ENCODE peak calls at places on chromosome X, in five cellular contexts. One of them, this sample, is unnamed.

GRCh38 chrX:74383611-74384010 is 37.7 kb upstream of the SLC16A2 start:
- DNase-seq in IMR-90: peak
- DNase-seq in suprapubic skin: no peak
- DNase-seq in body of pancreas: peak
- DNase-seq in sigmoid colon: no peak
- DNase-seq in this sample: no peak

GRCh38 chrX:156000361-156000926 is 2.9 kb downstream of the IL9R start:
- DNase-seq in IMR-90: no peak
- DNase-seq in suprapubic skin: no peak
- DNase-seq in body of pancreas: no peak
- DNase-seq in sigmoid colon: no peak
- DNase-seq in this sample: no peak

GRCh38 chrX:111507931-111508330 is 3.5 kb upstream of the SERTM2 start:
- DNase-seq in IMR-90: peak
- DNase-seq in suprapubic skin: no peak
- DNase-seq in body of pancreas: no peak
- DNase-seq in sigmoid colon: no peak
- DNase-seq in this sample: no peak

GRCh38 chrX:44952329-44953027 is 79.5 kb downstream of the KDM6A start:
- DNase-seq in IMR-90: no peak
- DNase-seq in suprapubic skin: no peak
- DNase-seq in body of pancreas: no peak
- DNase-seq in sigmoid colon: no peak
- DNase-seq in this sample: no peak

GRCh38 chrX:148535639-148536038 is 35.2 kb downstream of the AFF2 start:
- DNase-seq in IMR-90: no peak
- DNase-seq in suprapubic skin: no peak
- DNase-seq in body of pancreas: no peak
- DNase-seq in sigmoid colon: no peak
- DNase-seq in this sample: no peak

GRCh38 chrX:131226591-131226990 is 62.5 kb downstream of the IGSF1 start:
- DNase-seq in IMR-90: no peak
- DNase-seq in suprapubic skin: no peak
- DNase-seq in body of pancreas: no peak
- DNase-seq in sigmoid colon: no peak
- DNase-seq in this sample: no peak

GRCh38 chrX:80808854-80809493 is 703 bp downstream of the BRWD3 start:
- DNase-seq in IMR-90: no peak
- DNase-seq in suprapubic skin: peak
- DNase-seq in body of pancreas: peak
- DNase-seq in sigmoid colon: peak
- DNase-seq in this sample: no peak

GRCh38 chrX:27186671-27187070 is 276.5 kb downstream of the PPP4R3C start:
- DNase-seq in IMR-90: peak
- DNase-seq in suprapubic skin: no peak
- DNase-seq in body of pancreas: peak
- DNase-seq in sigmoid colon: no peak
- DNase-seq in this sample: no peak

GRCh38 chrX:9227276-9227675 is 193.3 kb upstream of the FAM9B start:
- DNase-seq in IMR-90: peak
- DNase-seq in suprapubic skin: no peak
- DNase-seq in body of pancreas: no peak
- DNase-seq in sigmoid colon: no peak
- DNase-seq in this sample: no peak

GRCh38 chrX:74420194-74421035 is 878 bp upstream of the SLC16A2 start:
- DNase-seq in IMR-90: peak
- DNase-seq in suprapubic skin: peak
- DNase-seq in body of pancreas: peak
- DNase-seq in sigmoid colon: peak
- DNase-seq in this sample: peak

GRCh38 chrX:44935640-44936039 is 62.7 kb downstream of the KDM6A start:
- DNase-seq in IMR-90: no peak
- DNase-seq in suprapubic skin: no peak
- DNase-seq in body of pancreas: no peak
- DNase-seq in sigmoid colon: no peak
- DNase-seq in this sample: no peak

GRCh38 chrX:49204709-49205108 is 4.7 kb upstream of the SYP start:
- DNase-seq in IMR-90: no peak
- DNase-seq in suprapubic skin: no peak
- DNase-seq in body of pancreas: no peak
- DNase-seq in sigmoid colon: no peak
- DNase-seq in this sample: no peak

GRCh38 chrX:22220941-22221340 is 51.8 kb upstream of the CBLL2 start:
- DNase-seq in IMR-90: peak
- DNase-seq in suprapubic skin: no peak
- DNase-seq in body of pancreas: no peak
- DNase-seq in sigmoid colon: no peak
- DNase-seq in this sample: no peak

GRCh38 chrX:136577562-136577961 is 45.5 kb downstream of the VGLL1 start:
- DNase-seq in IMR-90: peak
- DNase-seq in suprapubic skin: no peak
- DNase-seq in body of pancreas: peak
- DNase-seq in sigmoid colon: peak
- DNase-seq in this sample: peak

GRCh38 chrX:110182362-110182761 is 135.5 kb downstream of the AMMECR1 start:
- DNase-seq in IMR-90: peak
- DNase-seq in suprapubic skin: no peak
- DNase-seq in body of pancreas: no peak
- DNase-seq in sigmoid colon: no peak
- DNase-seq in this sample: no peak

GRCh38 chrX:107654778-107655761 is 26.8 kb downstream of the PRPS1 start:
- DNase-seq in IMR-90: peak
- DNase-seq in suprapubic skin: peak
- DNase-seq in body of pancreas: peak
- DNase-seq in sigmoid colon: peak
- DNase-seq in this sample: peak

GRCh38 chrX:152903589-152903988 is 5.7 kb downstream of the ZNF185 start:
- DNase-seq in IMR-90: no peak
- DNase-seq in suprapubic skin: no peak
- DNase-seq in body of pancreas: no peak
- DNase-seq in sigmoid colon: no peak
- DNase-seq in this sample: no peak

GRCh38 chrX:152908486-152908885 is 10.6 kb downstream of the ZNF185 start:
- DNase-seq in IMR-90: no peak
- DNase-seq in suprapubic skin: no peak
- DNase-seq in body of pancreas: no peak
- DNase-seq in sigmoid colon: no peak
- DNase-seq in this sample: no peak

GRCh38 chrX:152904151-152905080 is 6.5 kb downstream of the ZNF185 start:
- DNase-seq in IMR-90: peak
- DNase-seq in suprapubic skin: no peak
- DNase-seq in body of pancreas: peak
- DNase-seq in sigmoid colon: no peak
- DNase-seq in this sample: peak

GRCh38 chrX:152905081-152905420 is 7.2 kb downstream of the ZNF185 start:
- DNase-seq in IMR-90: no peak
- DNase-seq in suprapubic skin: no peak
- DNase-seq in body of pancreas: no peak
- DNase-seq in sigmoid colon: no peak
- DNase-seq in this sample: no peak

GRCh38 chrX:152907084-152907651 is 9.3 kb downstream of the ZNF185 start:
- DNase-seq in IMR-90: peak
- DNase-seq in suprapubic skin: no peak
- DNase-seq in body of pancreas: no peak
- DNase-seq in sigmoid colon: no peak
- DNase-seq in this sample: no peak
- H3K4me3 ChIP-seq in IMR-90: peak
- H3K4me3 ChIP-seq in suprapubic skin: no peak
- H3K4me3 ChIP-seq in body of pancreas: no peak
- H3K4me3 ChIP-seq in sigmoid colon: no peak
- H3K4me3 ChIP-seq in this sample: no peak

GRCh38 chrX:120468825-120469525 is at the start of gene LAMP2:
- DNase-seq in IMR-90: peak
- DNase-seq in suprapubic skin: peak
- DNase-seq in body of pancreas: peak
- DNase-seq in sigmoid colon: peak
- DNase-seq in this sample: peak
- TF ChIP-seq POLR2A in IMR-90: peak
- TF ChIP-seq POLR2A in suprapubic skin: peak
- TF ChIP-seq POLR2A in body of pancreas: peak
- TF ChIP-seq POLR2A in sigmoid colon: peak
- TF ChIP-seq POLR2A in this sample: peak

GRCh38 chrX:154333837-154334271 is 38.3 kb downstream of the TKTL1 start:
- DNase-seq in IMR-90: no peak
- DNase-seq in suprapubic skin: no peak
- DNase-seq in body of pancreas: no peak
- DNase-seq in sigmoid colon: no peak
- DNase-seq in this sample: no peak
- H3K4me3 ChIP-seq in IMR-90: no peak
- H3K4me3 ChIP-seq in suprapubic skin: no peak
- H3K4me3 ChIP-seq in body of pancreas: no peak
- H3K4me3 ChIP-seq in sigmoid colon: no peak
- H3K4me3 ChIP-seq in this sample: no peak

GRCh38 chrX:54044126-54044876 is at the start of gene PHF8:
- DNase-seq in IMR-90: peak
- DNase-seq in suprapubic skin: peak
- DNase-seq in body of pancreas: peak
- DNase-seq in sigmoid colon: peak
- DNase-seq in this sample: peak
- TF ChIP-seq POLR2A in IMR-90: peak
- TF ChIP-seq POLR2A in suprapubic skin: peak
- TF ChIP-seq POLR2A in body of pancreas: peak
- TF ChIP-seq POLR2A in sigmoid colon: peak
- TF ChIP-seq POLR2A in this sample: no peak

GRCh38 chrX:330726-331144 is 12.1 kb upstream of the GTPBP6 start:
- DNase-seq in IMR-90: no peak
- DNase-seq in suprapubic skin: peak
- DNase-seq in body of pancreas: no peak
- DNase-seq in sigmoid colon: peak
- DNase-seq in this sample: no peak

GRCh38 chrX:332916-333610 is 14.5 kb upstream of the GTPBP6 start:
- DNase-seq in IMR-90: no peak
- DNase-seq in suprapubic skin: no peak
- DNase-seq in body of pancreas: no peak
- DNase-seq in sigmoid colon: peak
- DNase-seq in this sample: no peak

GRCh38 chrX:332496-332860 is 13.9 kb upstream of the GTPBP6 start:
- DNase-seq in IMR-90: no peak
- DNase-seq in suprapubic skin: no peak
- DNase-seq in body of pancreas: no peak
- DNase-seq in sigmoid colon: peak
- DNase-seq in this sample: no peak

GRCh38 chrX:331772-332495 is 13.3 kb upstream of the GTPBP6 start:
- DNase-seq in IMR-90: no peak
- DNase-seq in suprapubic skin: no peak
- DNase-seq in body of pancreas: no peak
- DNase-seq in sigmoid colon: no peak
- DNase-seq in this sample: no peak

DNA sequence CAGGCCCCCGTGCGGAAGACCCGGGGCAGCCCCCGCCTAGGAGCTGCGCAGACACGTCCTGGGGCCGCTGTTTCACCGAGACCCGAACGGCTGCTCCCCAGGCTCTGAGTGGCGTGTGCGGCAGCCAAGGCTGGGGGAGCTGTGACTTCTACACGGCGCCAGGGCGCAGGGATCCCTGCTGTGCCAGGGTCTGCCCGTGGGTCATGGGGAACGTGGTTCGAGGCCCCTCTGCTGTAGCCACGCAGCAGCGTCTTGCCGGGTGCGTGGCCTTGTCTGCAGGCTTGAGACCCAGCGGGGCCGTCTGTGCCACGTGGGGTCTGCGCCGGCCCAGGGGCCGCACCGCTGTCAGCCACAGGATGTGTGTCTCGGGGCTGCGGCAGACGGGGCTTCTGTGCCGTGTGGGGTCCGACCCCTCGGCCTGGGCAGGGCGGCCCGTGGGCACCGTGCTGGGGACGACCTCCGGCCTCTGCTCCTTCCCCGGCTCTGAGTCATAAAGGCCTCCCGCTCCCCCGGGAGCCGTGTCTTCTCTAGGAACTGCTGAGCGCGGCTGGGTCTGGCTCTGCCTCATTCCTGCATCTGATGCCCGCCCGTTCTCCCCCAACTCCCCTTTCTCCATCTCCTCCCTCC is 12.7 kb upstream of the GTPBP6 start:
- DNase-seq in IMR-90: peak
- DNase-seq in suprapubic skin: no peak
- DNase-seq in body of pancreas: no peak
- DNase-seq in sigmoid colon: peak
- DNase-seq in this sample: no peak
- H3K4me3 ChIP-seq in IMR-90: no peak
- H3K4me3 ChIP-seq in suprapubic skin: peak
- H3K4me3 ChIP-seq in body of pancreas: no peak
- H3K4me3 ChIP-seq in sigmoid colon: no peak
- H3K4me3 ChIP-seq in this sample: no peak

GRCh38 chrX:40172169-40172979 is 74.6 kb upstream of the BCOR start:
- DNase-seq in IMR-90: peak
- DNase-seq in suprapubic skin: no peak
- DNase-seq in body of pancreas: peak
- DNase-seq in sigmoid colon: peak
- DNase-seq in this sample: peak

GRCh38 chrX:40170830-40171512 is 73.2 kb upstream of the BCOR start:
- DNase-seq in IMR-90: no peak
- DNase-seq in suprapubic skin: no peak
- DNase-seq in body of pancreas: no peak
- DNase-seq in sigmoid colon: no peak
- DNase-seq in this sample: no peak

GRCh38 chrX:40172980-40173661 is 75.4 kb upstream of the BCOR start:
- DNase-seq in IMR-90: no peak
- DNase-seq in suprapubic skin: no peak
- DNase-seq in body of pancreas: no peak
- DNase-seq in sigmoid colon: no peak
- DNase-seq in this sample: no peak

GRCh38 chrX:40169193-40170086 is 71.7 kb upstream of the BCOR start:
- DNase-seq in IMR-90: peak
- DNase-seq in suprapubic skin: no peak
- DNase-seq in body of pancreas: no peak
- DNase-seq in sigmoid colon: peak
- DNase-seq in this sample: no peak

GRCh38 chrX:40171513-40172168 is 73.9 kb upstream of the BCOR start:
- DNase-seq in IMR-90: no peak
- DNase-seq in suprapubic skin: no peak
- DNase-seq in body of pancreas: no peak
- DNase-seq in sigmoid colon: peak
- DNase-seq in this sample: no peak
- TF ChIP-seq POLR2A in IMR-90: no peak
- TF ChIP-seq POLR2A in suprapubic skin: no peak
- TF ChIP-seq POLR2A in body of pancreas: no peak
- TF ChIP-seq POLR2A in sigmoid colon: no peak
- TF ChIP-seq POLR2A in this sample: no peak